ENCODE peak calls at places on chromosomes 12 and 14, in five cellular contexts. O, F, L, P and B are unnamed samples.

GRCh38 chr12:20342111-20342510 is 26.2 kb upstream of the PDE3A start:
- DNase-seq in O (no peak), F (no peak), L (no peak), P (no peak), B (no peak)

GRCh38 chr14:79186523-79186922 is 1016.4 kb downstream of the NRXN3 start:
- DNase-seq in O (no peak), F (no peak), L (no peak), P (no peak), B (no peak)

GRCh38 chr12:105982022-105982421 is 156.7 kb downstream of the NUAK1 start:
- DNase-seq in O (no peak), F (no peak), L (no peak), P (no peak), B (no peak)

GRCh38 chr12:96194901-96195844 is 998 bp downstream of the ELK3 start:
- DNase-seq in O (peak; percentile 61), F (peak; percentile 30), L (peak; percentile 82), P (peak; percentile 36), B (peak; percentile 61)

GRCh38 chr14:73500360-73500759 is 9.6 kb downstream of the RIOX1 start:
- DNase-seq in O (no peak), F (no peak), L (no peak), P (no peak), B (no peak)

GRCh38 chr12:85681333-85681732 is 154.9 kb downstream of the RASSF9 start:
- DNase-seq in O (no peak), F (no peak), L (no peak), P (no peak), B (no peak)

GRCh38 chr14:54252072-54252730 is 144.6 kb upstream of the CDKN3 start:
- DNase-seq in O (no peak), F (no peak), L (no peak), P (peak; percentile 27), B (no peak)

GRCh38 chr14:61280092-61280525 is 1.0 kb downstream of the TMEM30B start:
- DNase-seq in O (no peak), F (no peak), L (peak; percentile 91), P (no peak), B (no peak)

GRCh38 chr14:75825147-75825592 is 156.6 kb downstream of the TGFB3 start:
- DNase-seq in O (no peak), F (no peak), L (no peak), P (no peak), B (no peak)

GRCh38 chr12:109462868-109463692 is 14.0 kb downstream of the KCTD10 start:
- DNase-seq in O (peak; percentile 66), F (no peak), L (no peak), P (peak; percentile 94), B (no peak)

GRCh38 chr14:101169267-101169666 is 265.7 kb upstream of the RTL1 start:
- DNase-seq in O (no peak), F (no peak), L (no peak), P (no peak), B (no peak)

GRCh38 chr14:91390165-91390778 is 27.3 kb downstream of the CCDC88C start:
- DNase-seq in O (no peak), F (no peak), L (no peak), P (no peak), B (no peak)

GRCh38 chr12:115833704-115834103 is 443.8 kb downstream of the MED13L start:
- DNase-seq in O (no peak), F (no peak), L (no peak), P (no peak), B (no peak)

GRCh38 chr12:115838952-115839351 is 438.5 kb downstream of the MED13L start:
- DNase-seq in O (no peak), F (no peak), L (no peak), P (no peak), B (no peak)

GRCh38 chr12:115837220-115837619 is 440.3 kb downstream of the MED13L start:
- DNase-seq in O (no peak), F (no peak), L (no peak), P (no peak), B (no peak)

GRCh38 chr12:115840159-115840558 is 437.3 kb downstream of the MED13L start:
- DNase-seq in O (no peak), F (no peak), L (peak; percentile 77), P (peak; percentile 24), B (no peak)

GRCh38 chr12:115835445-115835844 is 442.0 kb downstream of the MED13L start:
- DNase-seq in O (no peak), F (no peak), L (no peak), P (no peak), B (no peak)
- TF ChIP-seq POLR2AphosphoS5 in O (no peak), F (no peak), L (no peak), P (no peak), B (no peak)

DNA sequence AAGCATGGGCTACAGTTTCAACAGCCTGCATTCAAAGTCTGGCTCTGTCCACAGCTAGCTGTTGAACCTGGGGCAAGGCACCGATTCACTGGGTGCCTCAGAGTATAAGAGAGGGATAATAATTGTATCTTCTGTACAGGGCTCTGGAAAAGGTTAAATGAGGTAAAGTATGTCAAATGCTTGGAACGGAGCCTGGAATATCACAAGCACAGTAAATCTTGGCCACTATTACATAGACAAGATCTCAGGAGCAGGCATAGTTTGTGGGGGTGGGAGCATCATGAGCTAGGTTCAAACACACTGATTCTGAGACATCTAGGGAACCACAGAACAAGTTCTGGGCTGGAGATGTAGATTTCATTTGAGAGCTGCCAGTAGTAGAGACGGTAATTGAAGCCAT is 203.7 kb upstream of the NUDT4 start:
- DNase-seq in O (no peak), F (no peak), L (no peak), P (no peak), B (no peak)
- TF ChIP-seq POLR2AphosphoS5 in O (no peak), F (no peak), L (no peak), P (no peak), B (no peak)

GRCh38 chr12:2169964-2170363 is 117.2 kb downstream of the CACNA1C start:
- DNase-seq in O (no peak), F (no peak), L (no peak), P (no peak), B (no peak)

GRCh38 chr12:2169489-2169888 is 116.7 kb downstream of the CACNA1C start:
- DNase-seq in O (no peak), F (no peak), L (no peak), P (no peak), B (no peak)

GRCh38 chr12:2168808-2169207 is 116.0 kb downstream of the CACNA1C start:
- DNase-seq in O (no peak), F (no peak), L (no peak), P (no peak), B (no peak)

GRCh38 chr12:2172040-2172439 is 119.3 kb downstream of the CACNA1C start:
- DNase-seq in O (no peak), F (no peak), L (no peak), P (no peak), B (no peak)

DNA sequence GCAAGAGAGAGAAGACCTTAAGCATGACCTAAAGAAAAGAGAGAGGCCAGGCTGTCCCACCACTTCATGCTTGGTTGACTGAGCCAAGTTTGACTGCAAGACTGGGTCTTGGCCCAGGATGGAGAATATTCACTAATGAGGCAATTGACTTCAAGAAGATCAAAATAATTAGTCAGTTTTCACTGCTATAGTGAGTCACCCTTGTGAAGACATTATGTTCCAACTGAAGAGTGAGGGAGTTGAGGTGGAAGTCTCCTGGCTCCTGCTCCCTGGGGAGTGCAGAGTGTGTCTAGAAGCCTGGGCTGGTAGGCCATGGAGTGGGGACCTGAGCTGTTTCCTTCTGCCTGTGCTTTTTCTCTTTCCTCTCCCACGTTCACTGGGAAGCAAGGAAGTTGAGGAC is 117.6 kb downstream of the CACNA1C start:
- DNase-seq in O (no peak), F (no peak), L (no peak), P (no peak), B (no peak)
- TF ChIP-seq POLR2AphosphoS5 in O (no peak), F (no peak), L (no peak), P (no peak), B (no peak)

GRCh38 chr12:39440781-39441180 is 2.1 kb downstream of the KIF21A start:
- DNase-seq in O (no peak), F (no peak), L (no peak), P (no peak), B (no peak)

GRCh38 chr12:39442895-39443703 is at the start of gene KIF21A:
- DNase-seq in O (peak; percentile 90), F (peak; percentile 87), L (peak; percentile 97), P (peak; percentile 84), B (peak; percentile 49)

GRCh38 chr12:39441963-39442894 is 691 bp downstream of the KIF21A start:
- DNase-seq in O (peak; percentile 37), F (peak; percentile 43), L (peak; percentile 92), P (no peak), B (no peak)

GRCh38 chr12:39440101-39440500 is 2.8 kb downstream of the KIF21A start:
- DNase-seq in O (no peak), F (no peak), L (no peak), P (no peak), B (no peak)

DNA sequence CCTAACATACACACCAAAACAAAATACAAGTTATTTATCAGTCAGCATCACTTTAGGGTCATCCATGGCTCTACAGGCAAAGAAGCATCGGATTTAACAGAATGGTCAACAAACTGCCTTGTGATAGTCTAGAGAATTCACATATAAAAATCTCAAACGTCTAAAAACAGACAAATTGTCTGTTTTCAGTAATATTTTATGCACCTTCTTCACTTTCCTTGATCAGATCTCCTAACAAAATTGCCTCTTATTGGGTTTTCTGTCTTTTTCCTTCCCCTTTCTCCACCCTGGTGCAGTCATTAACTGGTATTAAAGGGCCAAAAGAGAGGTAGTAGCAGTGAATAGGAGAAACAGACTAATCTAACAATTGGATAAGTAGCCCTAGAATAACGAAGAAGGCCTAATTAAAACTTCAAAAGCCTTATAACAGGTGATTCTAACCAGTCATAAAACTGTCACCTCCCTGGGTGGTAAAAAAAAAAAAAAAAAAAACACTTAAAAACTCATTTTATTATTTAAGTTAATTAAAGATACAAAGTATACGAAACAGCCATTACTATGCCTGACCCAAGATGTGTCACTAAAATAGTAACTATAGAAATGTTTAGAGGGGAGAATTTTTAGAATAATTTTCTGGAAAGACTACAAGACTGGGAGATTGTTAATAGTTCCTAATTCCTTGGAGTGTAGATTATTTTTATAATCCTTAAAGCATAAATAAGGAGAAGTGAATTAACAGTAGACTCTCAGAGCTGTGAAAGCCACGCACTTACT is 1.5 kb downstream of the KIF21A start:
- DNase-seq in O (no peak), F (no peak), L (no peak), P (no peak), B (no peak)
- TF ChIP-seq POLR2AphosphoS5 in O (no peak), F (no peak), L (no peak), P (no peak), B (no peak)

GRCh38 chr12:66188584-66189475 is at the start of gene IRAK3:
- DNase-seq in O (peak; percentile 69), F (no peak), L (peak; percentile 96), P (peak; percentile 47), B (peak; percentile 92)
- TF ChIP-seq POLR2AphosphoS5 in O (no peak), F (no peak), L (peak; percentile 100), P (peak; percentile 58), B (peak; percentile 78)

GRCh38 chr12:91111366-91112321 is at the start of gene LUM:
- DNase-seq in O (peak; percentile 22), F (no peak), L (no peak), P (no peak), B (no peak)
- TF ChIP-seq POLR2AphosphoS5 in O (no peak), F (no peak), L (no peak), P (peak; percentile 20), B (no peak)

GRCh38 chr12:101830391-101831325 is at the start of gene GNPTAB:
- DNase-seq in O (peak; percentile 92), F (peak; percentile 99), L (peak; percentile 98), P (peak; percentile 80), B (peak; percentile 82)
- TF ChIP-seq POLR2AphosphoS5 in O (no peak), F (peak; percentile 65), L (no peak), P (no peak), B (peak; percentile 47)